ENCODE peak calls at places on chromosome 21, in five cellular contexts. S is NCI-H524, Z is kidney tubule cell, D is T-helper 1 cell, Q is RPMI8226. Y is an unnamed sample.

GRCh38 chr21:29221259-29221744 is 77.4 kb upstream of the BACH1 start:
- DNase-seq in S (no peak), Z (no peak), Q (no peak), D (no peak), Y (no peak)

GRCh38 chr21:32448803-32449594 is 36.5 kb downstream of the EVA1C start:
- DNase-seq in S (no peak), Z (no peak), Q (no peak), D (no peak), Y (no peak)

GRCh38 chr21:44929242-44929798 is 8.6 kb upstream of the ITGB2 start:
- DNase-seq in S (no peak), Q (no peak), Z (no peak), D (no peak), Y (no peak)

GRCh38 chr21:33258475-33258874 is 7.7 kb upstream of the IL10RB start:
- DNase-seq in Z (no peak), S (no peak), Q (no peak), D (no peak), Y (no peak)

GRCh38 chr21:31334648-31335121 is 9.4 kb downstream of the TIAM1 start:
- DNase-seq in Z (no peak), Q (no peak), S (peak), D (no peak), Y (no peak)

GRCh38 chr21:16179732-16180131 is 449.9 kb downstream of the USP25 start:
- DNase-seq in D (no peak), S (no peak), Z (no peak), Q (peak), Y (no peak)

GRCh38 chr21:41604583-41605041 is 96.7 kb upstream of the TMPRSS2 start:
- DNase-seq in Q (no peak), D (no peak), S (no peak), Z (no peak), Y (peak)

GRCh38 chr21:40681164-40681859 is 165.6 kb downstream of the DSCAM start:
- DNase-seq in D (no peak), Q (peak), S (peak), Z (no peak), Y (no peak)

GRCh38 chr21:35578350-35578782 is 482.0 kb downstream of the SETD4 start:
- DNase-seq in Q (peak), Z (peak), S (no peak), D (no peak), Y (peak)

GRCh38 chr21:38806942-38807284 is 1.2 kb downstream of the ETS2 start:
- DNase-seq in S (no peak), D (peak), Z (peak), Q (peak), Y (peak)

GRCh38 chr21:42239556-42239955 is 20.6 kb downstream of the ABCG1 start:
- DNase-seq in S (no peak), Q (no peak), Z (no peak), D (no peak), Y (no peak)

GRCh38 chr21:45001134-45002095 is 61.6 kb downstream of the SLX9 start:
- DNase-seq in Z (peak), D (no peak), S (no peak), Q (no peak), Y (no peak)

Y was measured in left kidney.